ENCODE peak calls at places on chromosome 6, in four cellular contexts. One of them, this sample, is unnamed.

GRCh38 chr6:27157461-27158315 is 89.8 kb upstream of the PRSS16 start:
- DNase-seq in H1: no peak
- DNase-seq in IMR-90: peak; percentile 77
- DNase-seq in K562: peak; percentile 93
- DNase-seq in this sample: peak; percentile 66

GRCh38 chr6:81797594-81797993 is 45.1 kb upstream of the TENT5A start:
- DNase-seq in H1: no peak
- DNase-seq in IMR-90: no peak
- DNase-seq in K562: no peak
- DNase-seq in this sample: no peak

GRCh38 chr6:164795091-164795490 is 514.3 kb downstream of the C6orf118 start:
- DNase-seq in H1: no peak
- DNase-seq in IMR-90: no peak
- DNase-seq in K562: no peak
- DNase-seq in this sample: no peak

GRCh38 chr6:117561128-117561527 is 41.2 kb downstream of the GOPC start:
- DNase-seq in H1: no peak
- DNase-seq in IMR-90: peak; percentile 61
- DNase-seq in K562: peak; percentile 50
- DNase-seq in this sample: no peak

GRCh38 chr6:2749972-2750600 is 636 bp downstream of the MYLK4 start:
- DNase-seq in H1: no peak
- DNase-seq in IMR-90: peak; percentile 60
- DNase-seq in K562: peak; percentile 87
- DNase-seq in this sample: no peak

GRCh38 chr6:71588490-71588889 is 297.9 kb upstream of the RIMS1 start:
- DNase-seq in H1: no peak
- DNase-seq in IMR-90: no peak
- DNase-seq in K562: no peak
- DNase-seq in this sample: no peak

GRCh38 chr6:25882066-25882496 is 8.0 kb upstream of the SLC17A3 start:
- DNase-seq in H1: peak; percentile 57
- DNase-seq in IMR-90: no peak
- DNase-seq in K562: no peak
- DNase-seq in this sample: no peak

GRCh38 chr6:154613137-154613676 is 102.7 kb upstream of the CNKSR3 start:
- DNase-seq in H1: no peak
- DNase-seq in IMR-90: peak; percentile 79
- DNase-seq in K562: peak; percentile 69
- DNase-seq in this sample: no peak

GRCh38 chr6:20680697-20681165 is 146.5 kb downstream of the CDKAL1 start:
- DNase-seq in H1: no peak
- DNase-seq in IMR-90: peak; percentile 23
- DNase-seq in K562: no peak
- DNase-seq in this sample: no peak

GRCh38 chr6:157790548-157791160 is 32.4 kb upstream of the SNX9 start:
- DNase-seq in H1: no peak
- DNase-seq in IMR-90: no peak
- DNase-seq in K562: peak; percentile 66
- DNase-seq in this sample: no peak

GRCh38 chr6:47897233-47897632 is 115.4 kb downstream of the OPN5 start:
- DNase-seq in H1: no peak
- DNase-seq in IMR-90: peak; percentile 1
- DNase-seq in K562: no peak
- DNase-seq in this sample: no peak

GRCh38 chr6:167553716-167554115 is 228.8 kb downstream of the TTLL2 start:
- DNase-seq in H1: no peak
- DNase-seq in IMR-90: no peak
- DNase-seq in K562: no peak
- DNase-seq in this sample: no peak

GRCh38 chr6:26295691-26296555 is 69.1 kb upstream of the BTN3A2 start:
- DNase-seq in H1: no peak
- DNase-seq in IMR-90: peak; percentile 92
- DNase-seq in K562: peak; percentile 95
- DNase-seq in this sample: no peak

DNA sequence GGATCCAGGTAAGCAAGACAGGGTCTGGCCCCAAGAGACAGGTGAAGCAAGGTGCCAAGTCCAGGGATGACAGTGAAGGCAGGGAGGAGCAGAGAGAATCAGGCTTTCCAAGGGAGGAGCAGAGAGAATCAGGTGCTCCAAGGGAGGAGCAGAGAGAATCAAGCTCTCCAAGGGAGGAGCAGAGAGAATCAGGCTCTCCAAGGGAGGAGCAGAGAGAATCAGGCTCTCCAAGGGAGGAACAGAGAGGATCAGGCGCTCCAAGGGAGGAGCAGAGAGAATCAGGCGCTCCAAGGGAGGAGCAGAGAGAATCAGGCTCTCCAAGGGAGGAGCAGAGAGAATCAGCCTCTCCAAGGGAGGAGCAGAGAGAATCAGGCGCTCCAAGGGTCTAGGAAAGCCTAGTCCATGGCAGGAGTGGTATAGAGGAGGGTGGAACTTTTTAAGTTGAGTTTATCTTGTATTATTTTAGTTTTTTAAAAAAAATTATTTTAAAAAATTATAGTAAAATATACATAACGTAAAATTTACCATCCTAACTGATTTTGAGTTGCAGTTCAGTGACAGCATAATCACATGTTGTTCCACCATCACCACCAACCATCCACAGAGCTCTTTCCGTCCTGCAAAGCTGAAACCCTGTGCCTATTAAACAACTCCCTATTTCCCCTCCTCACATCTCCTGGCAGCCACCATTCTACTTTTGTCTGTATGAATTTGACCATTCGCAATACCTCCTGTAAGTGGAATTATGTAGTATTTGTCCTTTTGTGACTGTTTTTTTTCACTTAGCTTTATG is 64.1 kb downstream of the SASH1 start:
- DNase-seq in H1: no peak
- DNase-seq in IMR-90: no peak
- DNase-seq in K562: no peak
- DNase-seq in this sample: no peak
- TF ChIP-seq POLR2A in H1: no peak
- TF ChIP-seq POLR2A in IMR-90: no peak
- TF ChIP-seq POLR2A in K562: no peak
- TF ChIP-seq POLR2A in this sample: no peak

GRCh38 chr6:7004581-7005297 is 103.0 kb upstream of the RREB1 start:
- DNase-seq in H1: no peak
- DNase-seq in IMR-90: no peak
- DNase-seq in K562: no peak
- DNase-seq in this sample: no peak

GRCh38 chr6:7006536-7007191 is 101.1 kb upstream of the RREB1 start:
- DNase-seq in H1: no peak
- DNase-seq in IMR-90: no peak
- DNase-seq in K562: no peak
- DNase-seq in this sample: no peak

GRCh38 chr6:6998194-6998569 is 109.6 kb upstream of the RREB1 start:
- DNase-seq in H1: no peak
- DNase-seq in IMR-90: no peak
- DNase-seq in K562: no peak
- DNase-seq in this sample: no peak

GRCh38 chr6:7000825-7001777 is 106.7 kb upstream of the RREB1 start:
- DNase-seq in H1: no peak
- DNase-seq in IMR-90: no peak
- DNase-seq in K562: peak; percentile 22
- DNase-seq in this sample: no peak

GRCh38 chr6:7003041-7003440 is 104.7 kb upstream of the RREB1 start:
- DNase-seq in H1: no peak
- DNase-seq in IMR-90: no peak
- DNase-seq in K562: no peak
- DNase-seq in this sample: no peak
- TF ChIP-seq CHD1 in H1: no peak
- TF ChIP-seq CHD1 in IMR-90: no peak
- TF ChIP-seq CHD1 in K562: no peak
- TF ChIP-seq CHD1 in this sample: no peak

GRCh38 chr6:33621396-33622388 is 570 bp downstream of the ITPR3 start:
- DNase-seq in H1: no peak
- DNase-seq in IMR-90: no peak
- DNase-seq in K562: peak; percentile 58
- DNase-seq in this sample: no peak
- TF ChIP-seq POLR2A in H1: no peak
- TF ChIP-seq POLR2A in IMR-90: no peak
- TF ChIP-seq POLR2A in K562: no peak
- TF ChIP-seq POLR2A in this sample: peak; percentile 72

DNA sequence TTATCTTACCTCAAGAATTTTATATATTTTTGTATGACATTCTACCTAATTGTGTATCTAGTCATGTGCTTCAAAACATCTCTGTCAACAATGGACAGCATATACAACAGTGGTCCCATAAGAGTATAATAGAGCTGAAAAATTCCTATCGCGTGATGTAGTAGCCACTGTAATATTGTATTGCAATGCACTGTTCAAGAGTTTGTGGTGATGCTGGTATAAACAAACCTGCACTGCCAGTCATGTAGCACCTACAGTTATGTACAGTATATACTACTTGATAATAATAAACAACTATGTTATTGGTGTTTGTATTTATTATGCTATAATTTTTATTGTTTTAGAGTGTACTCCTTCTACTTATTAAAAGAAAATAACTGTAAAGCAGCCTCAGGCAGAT is 672.7 kb downstream of the CD109 start:
- DNase-seq in H1: no peak
- DNase-seq in IMR-90: peak; percentile 73
- DNase-seq in K562: no peak
- DNase-seq in this sample: no peak
- TF ChIP-seq CHD1 in H1: no peak
- TF ChIP-seq CHD1 in IMR-90: no peak
- TF ChIP-seq CHD1 in K562: no peak
- TF ChIP-seq CHD1 in this sample: no peak